ENCODE peak calls at places on chromosomes 12 and 14, in four cellular contexts. D is ovary, H is KG1, E is left lung. T is an unnamed sample.

GRCh38 chr12:130761537-130762318 is 45.6 kb upstream of the RIMBP2 start:
- DNase-seq in D (peak; percentile 72), H (no peak), E (no peak), T (peak; percentile 63)

GRCh38 chr14:51443195-51444018 is 203.4 kb downstream of the TMX1 start:
- DNase-seq in D (no peak), H (no peak), E (no peak), T (peak; percentile 43)

GRCh38 chr12:111434680-111435338 is 29.1 kb downstream of the SH2B3 start:
- DNase-seq in D (peak; percentile 85), H (peak; percentile 19), E (no peak), T (peak; percentile 74)

GRCh38 chr14:61322011-61322798 is 826 bp downstream of the PRKCH start:
- DNase-seq in D (peak; percentile 45), H (no peak), E (peak; percentile 70), T (no peak)

GRCh38 chr12:106341086-106341879 is 16.3 kb upstream of the POLR3B start:
- DNase-seq in D (no peak), H (no peak), E (no peak), T (no peak)

GRCh38 chr12:104632724-104633181 is 176.0 kb downstream of the CHST11 start:
- DNase-seq in D (no peak), H (no peak), E (no peak), T (peak; percentile 20)

GRCh38 chr12:95601626-95602025 is 50.4 kb upstream of the USP44 start:
- DNase-seq in D (no peak), H (no peak), E (no peak), T (peak; percentile 47)

GRCh38 chr14:60641722-60642269 is 7.5 kb downstream of the SIX1 start:
- DNase-seq in D (no peak), H (no peak), E (no peak), T (no peak)

GRCh38 chr14:72554994-72555608 is 338.8 kb downstream of the DPF3 start:
- DNase-seq in D (no peak), H (no peak), E (no peak), T (no peak)

GRCh38 chr14:85437143-85437542 is 92.8 kb upstream of the FLRT2 start:
- DNase-seq in D (no peak), H (no peak), E (no peak), T (peak; percentile 88)

GRCh38 chr12:124273630-124274029 is 21.3 kb upstream of the RFLNA start:
- DNase-seq in D (no peak), H (no peak), E (no peak), T (peak; percentile 65)

GRCh38 chr12:45244561-45245348 is 28.9 kb downstream of the ANO6 start:
- DNase-seq in D (no peak), H (no peak), E (no peak), T (peak; percentile 87)

GRCh38 chr12:119061208-119061796 is 80.0 kb downstream of the SRRM4 start:
- DNase-seq in D (peak; percentile 56), H (peak; percentile 25), E (peak; percentile 43), T (peak; percentile 34)

GRCh38 chr14:34826661-34827060 is 48.5 kb downstream of the BAZ1A start:
- DNase-seq in D (no peak), H (no peak), E (no peak), T (peak; percentile 67)

GRCh38 chr14:50607181-50607580 is 47.2 kb downstream of the ATL1 start:
- DNase-seq in D (no peak), H (no peak), E (no peak), T (peak; percentile 59)

GRCh38 chr12:132340266-132341035 is 11.1 kb upstream of the GALNT9 start:
- DNase-seq in D (no peak), H (no peak), E (no peak), T (no peak)

GRCh38 chr12:92745874-92746553 is 43.2 kb downstream of the PLEKHG7 start:
- DNase-seq in D (peak; percentile 69), H (no peak), E (peak; percentile 71), T (peak; percentile 92)

GRCh38 chr12:59934486-59934885 is 338.7 kb downstream of the SLC16A7 start:
- DNase-seq in D (no peak), H (no peak), E (no peak), T (no peak)

GRCh38 chr14:103716091-103716801 is 636 bp downstream of the ZFYVE21 start:
- DNase-seq in D (peak; percentile 73), H (no peak), E (no peak), T (peak; percentile 34)

GRCh38 chr12:26760657-26761293 is 72.2 kb downstream of the ITPR2 start:
- DNase-seq in D (no peak), H (no peak), E (no peak), T (no peak)

GRCh38 chr14:74618078-74618952 is 6.3 kb upstream of the LTBP2 start:
- DNase-seq in D (no peak), H (peak; percentile 84), E (peak; percentile 58), T (peak; percentile 78)

GRCh38 chr12:34406996-34407300 is 384.7 kb downstream of the ALG10 start:
- DNase-seq in D (peak; percentile 6), H (no peak), E (peak; percentile 15), T (no peak)

GRCh38 chr12:123223241-123223668 is 9.7 kb downstream of the MPHOSPH9 start:
- DNase-seq in D (no peak), H (no peak), E (no peak), T (no peak)

GRCh38 chr12:32032205-32032810 is 73.1 kb downstream of the RESF1 start:
- DNase-seq in D (no peak), H (no peak), E (no peak), T (peak; percentile 73)

GRCh38 chr12:75550401-75550851 is 39.0 kb upstream of the KRR1 start:
- DNase-seq in D (no peak), H (no peak), E (no peak), T (no peak)

GRCh38 chr12:112686373-112686772 is 105.2 kb upstream of the RPH3A start:
- DNase-seq in D (no peak), H (no peak), E (no peak), T (peak; percentile 27)

GRCh38 chr12:92561543-92561899 is 141.3 kb upstream of the PLEKHG7 start:
- DNase-seq in D (no peak), H (no peak), E (peak; percentile 50), T (peak; percentile 95)

GRCh38 chr14:76537912-76538647 is 162.1 kb downstream of the ESRRB start:
- DNase-seq in D (no peak), H (no peak), E (no peak), T (no peak)

GRCh38 chr12:120365675-120366340 is 3.2 kb downstream of the MSI1 start:
- DNase-seq in D (no peak), H (no peak), E (peak; percentile 62), T (no peak)

GRCh38 chr14:77407158-77407557 is 16.2 kb downstream of the NOXRED1 start:
- DNase-seq in D (no peak), H (peak; percentile 75), E (no peak), T (peak; percentile 40)